ENCODE peak calls at places on chromosomes 13 and 19, in five cellular contexts. One of them, this sample, is unnamed. For H3K36me3, the result is how much of the 10 kb centered on the place peaks cover.

GRCh38 chr13:85266771-85267170 is 532.4 kb downstream of the SLITRK6 start:
- DNase-seq in heart left ventricle: no peak
- DNase-seq in stomach: no peak
- DNase-seq in endothelial cell of umbilical vein: no peak
- DNase-seq in transverse colon: no peak
- DNase-seq in this sample: no peak

GRCh38 chr19:28024920-28025319 is 1188.0 kb downstream of the UQCRFS1 start:
- DNase-seq in heart left ventricle: no peak
- DNase-seq in stomach: no peak
- DNase-seq in endothelial cell of umbilical vein: no peak
- DNase-seq in transverse colon: no peak
- DNase-seq in this sample: no peak

GRCh38 chr13:83780201-83780600 is 102.1 kb downstream of the SLITRK1 start:
- DNase-seq in heart left ventricle: no peak
- DNase-seq in stomach: no peak
- DNase-seq in endothelial cell of umbilical vein: no peak
- DNase-seq in transverse colon: no peak
- DNase-seq in this sample: no peak

GRCh38 chr19:16902545-16902944 is 13.7 kb downstream of the F2RL3 start:
- DNase-seq in heart left ventricle: no peak
- DNase-seq in stomach: no peak
- DNase-seq in endothelial cell of umbilical vein: no peak
- DNase-seq in transverse colon: no peak
- DNase-seq in this sample: no peak

GRCh38 chr19:13091400-13092161 is 11.1 kb downstream of the LYL1 start:
- DNase-seq in heart left ventricle: peak
- DNase-seq in stomach: no peak
- DNase-seq in endothelial cell of umbilical vein: peak
- DNase-seq in transverse colon: no peak
- DNase-seq in this sample: no peak

GRCh38 chr13:79941752-79942151 is 399.2 kb downstream of the SPRY2 start:
- DNase-seq in heart left ventricle: no peak
- DNase-seq in stomach: no peak
- DNase-seq in endothelial cell of umbilical vein: no peak
- DNase-seq in transverse colon: no peak
- DNase-seq in this sample: no peak

GRCh38 chr13:38868870-38869269 is 121.8 kb downstream of the STOML3 start:
- DNase-seq in heart left ventricle: no peak
- DNase-seq in stomach: no peak
- DNase-seq in endothelial cell of umbilical vein: no peak
- DNase-seq in transverse colon: no peak
- DNase-seq in this sample: no peak

GRCh38 chr19:17837972-17838371 is 9.8 kb downstream of the JAK3 start:
- DNase-seq in heart left ventricle: no peak
- DNase-seq in stomach: no peak
- DNase-seq in endothelial cell of umbilical vein: no peak
- DNase-seq in transverse colon: no peak
- DNase-seq in this sample: no peak

GRCh38 chr13:50208826-50209335 is 193.6 kb downstream of the KCNRG start:
- DNase-seq in heart left ventricle: peak
- DNase-seq in stomach: peak
- DNase-seq in endothelial cell of umbilical vein: peak
- DNase-seq in transverse colon: peak
- DNase-seq in this sample: peak

GRCh38 chr13:44158741-44159632 is 214.6 kb upstream of the SERP2 start:
- DNase-seq in heart left ventricle: no peak
- DNase-seq in stomach: no peak
- DNase-seq in endothelial cell of umbilical vein: peak
- DNase-seq in transverse colon: no peak
- DNase-seq in this sample: no peak

GRCh38 chr13:48000559-48001126 is 430 bp downstream of the SUCLA2 start:
- DNase-seq in heart left ventricle: peak
- DNase-seq in stomach: peak
- DNase-seq in endothelial cell of umbilical vein: peak
- DNase-seq in transverse colon: peak
- DNase-seq in this sample: no peak

GRCh38 chr19:1466018-1466460 is 13.0 kb downstream of the C19orf25 start:
- DNase-seq in heart left ventricle: no peak
- DNase-seq in stomach: no peak
- DNase-seq in endothelial cell of umbilical vein: no peak
- DNase-seq in transverse colon: no peak
- DNase-seq in this sample: no peak

GRCh38 chr13:85148009-85148408 is 651.2 kb downstream of the SLITRK6 start:
- DNase-seq in heart left ventricle: no peak
- DNase-seq in stomach: no peak
- DNase-seq in endothelial cell of umbilical vein: peak
- DNase-seq in transverse colon: no peak
- DNase-seq in this sample: no peak

GRCh38 chr19:52007805-52008557 is at the start of gene ZNF615:
- DNase-seq in heart left ventricle: peak
- DNase-seq in stomach: peak
- DNase-seq in endothelial cell of umbilical vein: peak
- DNase-seq in transverse colon: peak
- DNase-seq in this sample: peak

GRCh38 chr13:81760316-81760715 is 1419.4 kb upstream of the SPRY2 start:
- DNase-seq in heart left ventricle: no peak
- DNase-seq in stomach: no peak
- DNase-seq in endothelial cell of umbilical vein: no peak
- DNase-seq in transverse colon: no peak
- DNase-seq in this sample: no peak

GRCh38 chr13:36857273-36857672 is 38.3 kb downstream of the RFXAP start:
- DNase-seq in heart left ventricle: no peak
- DNase-seq in stomach: no peak
- DNase-seq in endothelial cell of umbilical vein: no peak
- DNase-seq in transverse colon: no peak
- DNase-seq in this sample: no peak

GRCh38 chr19:310781-311496 is 19.7 kb upstream of the PLPP2 start:
- DNase-seq in heart left ventricle: no peak
- DNase-seq in stomach: peak
- DNase-seq in endothelial cell of umbilical vein: no peak
- DNase-seq in transverse colon: no peak
- DNase-seq in this sample: no peak

GRCh38 chr19:30227661-30228112 is 144.5 kb upstream of the ZNF536 start:
- DNase-seq in heart left ventricle: peak
- DNase-seq in stomach: peak
- DNase-seq in endothelial cell of umbilical vein: peak
- DNase-seq in transverse colon: peak
- DNase-seq in this sample: no peak

GRCh38 chr13:110431851-110432294 is 124.8 kb downstream of the COL4A2 start:
- DNase-seq in heart left ventricle: peak
- DNase-seq in stomach: no peak
- DNase-seq in endothelial cell of umbilical vein: no peak
- DNase-seq in transverse colon: no peak
- DNase-seq in this sample: no peak

GRCh38 chr13:98358933-98359332 is 181.9 kb upstream of the RNF113B start:
- DNase-seq in heart left ventricle: no peak
- DNase-seq in stomach: no peak
- DNase-seq in endothelial cell of umbilical vein: no peak
- DNase-seq in transverse colon: no peak
- DNase-seq in this sample: no peak

GRCh38 chr19:7859766-7860165 is 14.4 kb downstream of the PRR36 start:
- DNase-seq in heart left ventricle: no peak
- DNase-seq in stomach: no peak
- DNase-seq in endothelial cell of umbilical vein: no peak
- DNase-seq in transverse colon: no peak
- DNase-seq in this sample: no peak

GRCh38 chr19:38073806-38074685 is 150.0 kb downstream of the DPF1 start:
- DNase-seq in heart left ventricle: no peak
- DNase-seq in stomach: no peak
- DNase-seq in endothelial cell of umbilical vein: no peak
- DNase-seq in transverse colon: peak
- DNase-seq in this sample: no peak

GRCh38 chr13:109610517-109610916 is 175.9 kb downstream of the IRS2 start:
- DNase-seq in heart left ventricle: no peak
- DNase-seq in stomach: peak
- DNase-seq in endothelial cell of umbilical vein: no peak
- DNase-seq in transverse colon: peak
- DNase-seq in this sample: no peak

GRCh38 chr13:30827578-30827925 is 78.5 kb upstream of the MEDAG start:
- DNase-seq in heart left ventricle: no peak
- DNase-seq in stomach: no peak
- DNase-seq in endothelial cell of umbilical vein: no peak
- DNase-seq in transverse colon: no peak
- DNase-seq in this sample: no peak

GRCh38 chr19:47095707-47096704 is 17.6 kb downstream of the ZC3H4 start:
- DNase-seq in heart left ventricle: peak
- DNase-seq in stomach: peak
- DNase-seq in endothelial cell of umbilical vein: no peak
- DNase-seq in transverse colon: peak
- DNase-seq in this sample: peak
- TF ChIP-seq POLR2A in heart left ventricle: no peak
- TF ChIP-seq POLR2A in stomach: no peak
- TF ChIP-seq POLR2A in endothelial cell of umbilical vein: no peak
- TF ChIP-seq POLR2A in transverse colon: peak
- TF ChIP-seq POLR2A in this sample: peak

GRCh38 chr19:21751379-21751778 is 16.0 kb downstream of the ZNF100 start:
- DNase-seq in heart left ventricle: no peak
- DNase-seq in stomach: no peak
- DNase-seq in endothelial cell of umbilical vein: no peak
- DNase-seq in transverse colon: no peak
- DNase-seq in this sample: no peak
- H3K36me3 ChIP-seq in heart left ventricle: under half
- H3K36me3 ChIP-seq in stomach: half or more
- H3K36me3 ChIP-seq in endothelial cell of umbilical vein: under half
- H3K36me3 ChIP-seq in transverse colon: under half
- H3K36me3 ChIP-seq in this sample: under half

DNA sequence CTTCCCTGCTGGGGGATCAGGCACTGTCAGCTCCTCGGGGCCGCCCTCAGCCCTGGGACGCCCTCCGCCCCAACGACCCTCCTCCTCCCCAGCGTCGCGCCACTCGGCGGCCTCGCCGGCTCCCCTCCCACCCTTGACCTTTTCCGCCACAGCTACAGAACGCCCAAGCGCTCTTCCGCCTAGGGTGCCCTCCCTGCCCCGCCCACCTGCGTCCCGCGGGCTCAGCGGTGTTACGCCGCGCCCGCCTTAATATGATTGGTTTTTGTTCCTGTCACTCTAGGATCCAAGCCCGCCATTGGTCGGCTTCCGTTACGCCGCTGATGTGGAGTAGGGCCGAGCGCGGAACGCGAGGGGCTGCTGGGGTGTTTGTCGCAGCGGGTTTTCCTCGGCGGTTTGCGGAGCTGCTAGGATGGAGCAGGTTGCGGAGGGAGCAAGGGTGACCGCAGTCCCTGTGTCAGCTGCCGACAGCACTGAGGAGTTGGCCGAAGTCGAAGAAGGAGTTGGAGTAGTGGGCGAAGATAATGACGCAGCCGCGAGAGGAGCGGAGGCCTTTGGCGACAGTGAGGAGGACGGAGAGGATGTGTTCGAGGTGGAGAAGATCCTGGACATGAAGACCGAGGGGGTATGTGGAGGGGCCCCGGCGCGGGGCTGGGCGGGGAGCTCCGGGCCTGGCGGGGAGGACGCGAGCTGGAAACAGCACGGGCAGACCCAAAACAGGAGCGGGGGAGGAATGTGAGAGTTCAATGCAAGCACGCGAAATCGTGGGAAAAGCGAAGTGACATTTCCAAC is at the start of gene MPHOSPH8:
- DNase-seq in heart left ventricle: peak
- DNase-seq in stomach: peak
- DNase-seq in endothelial cell of umbilical vein: peak
- DNase-seq in transverse colon: peak
- DNase-seq in this sample: peak
- TF ChIP-seq POLR2A in heart left ventricle: peak
- TF ChIP-seq POLR2A in stomach: no peak
- TF ChIP-seq POLR2A in endothelial cell of umbilical vein: no peak
- TF ChIP-seq POLR2A in transverse colon: peak
- TF ChIP-seq POLR2A in this sample: peak

GRCh38 chr19:36125557-36125956 is 10.3 kb downstream of the TBCB start:
- DNase-seq in heart left ventricle: no peak
- DNase-seq in stomach: no peak
- DNase-seq in endothelial cell of umbilical vein: no peak
- DNase-seq in transverse colon: no peak
- DNase-seq in this sample: no peak
- H3K36me3 ChIP-seq in heart left ventricle: half or more
- H3K36me3 ChIP-seq in stomach: half or more
- H3K36me3 ChIP-seq in endothelial cell of umbilical vein: under half
- H3K36me3 ChIP-seq in transverse colon: under half
- H3K36me3 ChIP-seq in this sample: under half

DNA sequence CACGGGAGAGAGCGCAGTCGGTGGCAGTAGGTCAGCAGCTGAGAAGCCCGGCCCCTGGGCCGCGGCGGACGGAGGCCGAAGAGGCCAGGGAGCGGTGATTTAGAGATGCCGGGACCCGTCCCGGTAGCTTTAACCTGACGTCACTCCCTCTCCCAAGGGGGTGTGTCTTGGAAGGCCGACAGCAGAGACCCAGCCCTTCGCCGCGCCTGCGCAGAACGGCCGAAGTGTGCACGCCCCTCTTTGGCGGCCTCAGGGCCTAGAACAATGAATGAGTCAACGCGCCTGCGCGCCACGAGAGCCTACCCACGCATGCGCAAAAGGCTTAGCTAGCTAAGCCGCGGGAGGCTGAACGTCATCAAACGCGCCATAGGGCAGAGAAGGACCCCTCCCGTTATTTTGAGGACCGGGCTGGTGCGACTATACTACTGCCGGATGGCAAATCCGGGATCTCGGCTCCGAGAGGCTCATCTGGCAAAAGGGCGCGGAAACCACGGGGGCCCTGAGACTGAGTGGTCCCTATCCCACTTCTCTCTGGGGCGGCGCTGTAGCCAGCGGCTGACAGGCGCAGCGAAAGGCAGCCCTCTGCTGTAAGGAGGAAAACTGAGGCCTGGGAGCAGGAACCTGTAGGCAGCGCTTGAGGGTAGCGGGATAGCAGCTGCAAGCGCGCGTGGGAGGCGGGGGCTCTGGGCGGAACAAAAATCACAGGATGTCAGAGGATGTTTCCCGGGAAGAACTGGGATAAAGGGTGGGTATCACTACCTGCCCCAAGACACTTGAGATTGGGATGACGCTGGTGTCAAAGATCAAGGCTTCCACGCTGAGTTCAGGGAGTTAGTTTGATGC is at the start of the genes IRGQ and ZNF576:
- DNase-seq in heart left ventricle: peak
- DNase-seq in stomach: peak
- DNase-seq in endothelial cell of umbilical vein: peak
- DNase-seq in transverse colon: peak
- DNase-seq in this sample: peak
- TF ChIP-seq POLR2A in heart left ventricle: peak
- TF ChIP-seq POLR2A in stomach: no peak
- TF ChIP-seq POLR2A in endothelial cell of umbilical vein: peak
- TF ChIP-seq POLR2A in transverse colon: peak
- TF ChIP-seq POLR2A in this sample: peak

This sample was measured in breast epithelium.